ENCODE peak calls at places on chromosomes 11 and 22, in ten cellular contexts. V, A, Z, H, N, R, M, G, O and P are unnamed samples.

GRCh38 chr11:36222755-36223635 is 66.2 kb downstream of the COMMD9 start:
- DNase-seq in Z (no peak), G (peak; percentile 34), V (peak; percentile 67), A (no peak), M (no peak), O (no peak), H (no peak), R (no peak), N (peak; percentile 23), P (no peak)

GRCh38 chr11:69560141-69560790 is 78.8 kb downstream of the LINC01488 start:
- DNase-seq in N (no peak), H (no peak), M (no peak), G (peak; percentile 25), A (no peak), O (no peak), R (no peak), V (no peak), Z (no peak), P (no peak)

GRCh38 chr22:44410396-44411056 is 87.5 kb downstream of the RTL6 start:
- DNase-seq in N (no peak), A (no peak), G (no peak), R (peak; percentile 11), Z (no peak), H (no peak), O (peak; percentile 61), V (no peak), M (no peak), P (no peak)

GRCh38 chr11:44934110-44934509 is 16.6 kb downstream of the TP53I11 start:
- DNase-seq in G (no peak), V (no peak), R (no peak), H (no peak), A (no peak), M (no peak), Z (no peak), N (no peak), O (no peak), P (no peak)

GRCh38 chr11:122319842-122320555 is 204.0 kb upstream of the BLID start:
- DNase-seq in N (no peak), V (no peak), A (no peak), G (no peak), R (no peak), Z (no peak), O (no peak), M (no peak), H (no peak), P (no peak)

GRCh38 chr11:1667906-1668305 is 29.1 kb upstream of the KRTAP5-6 start:
- DNase-seq in R (no peak), G (no peak), H (no peak), M (no peak), Z (no peak), O (no peak), V (no peak), N (no peak), A (no peak), P (peak; percentile 35)

GRCh38 chr11:57303990-57304579 is 20.7 kb downstream of the TNKS1BP1 start:
- DNase-seq in V (peak; percentile 58), N (peak; percentile 37), O (peak; percentile 67), M (no peak), H (no peak), G (peak; percentile 58), R (no peak), Z (peak; percentile 17), A (no peak), P (no peak)

GRCh38 chr11:65334696-65335295 is 1.1 kb downstream of the DPF2 start:
- DNase-seq in Z (no peak), M (no peak), G (no peak), H (no peak), N (peak; percentile 26), O (no peak), V (no peak), A (no peak), R (no peak), P (no peak)

GRCh38 chr22:20606784-20607128 is 99.3 kb downstream of the MED15 start:
- DNase-seq in O (no peak), N (no peak), A (no peak), H (no peak), R (no peak), V (no peak), M (no peak), G (no peak), Z (no peak), P (no peak)

GRCh38 chr11:61429346-61429690 is 457 bp downstream of the CPSF7 start:
- DNase-seq in A (no peak), V (peak; percentile 66), R (peak; percentile 70), H (peak; percentile 64), G (peak; percentile 63), M (no peak), Z (peak; percentile 57), N (peak; percentile 51), O (peak; percentile 75), P (no peak)

GRCh38 chr11:109527496-109527895 is 105.5 kb downstream of the C11orf87 start:
- DNase-seq in H (no peak), M (no peak), V (no peak), R (no peak), Z (no peak), G (peak; percentile 12), A (no peak), O (no peak), N (no peak), P (no peak)

GRCh38 chr22:20206709-20207215 is 55.9 kb upstream of the CCDC188 start:
- DNase-seq in V (peak; percentile 31), Z (no peak), R (no peak), M (no peak), N (peak; percentile 8), A (no peak), G (peak; percentile 51), H (no peak), O (no peak), P (no peak)

GRCh38 chr22:37626144-37626543 is 13.3 kb upstream of the SH3BP1 start:
- DNase-seq in H (no peak), R (no peak), Z (no peak), V (peak; percentile 59), O (peak; percentile 98), M (peak; percentile 43), N (peak; percentile 91), G (peak; percentile 19), A (peak; percentile 63), P (no peak)